ENCODE peak calls at places on chromosomes 13 and 19, in six cellular contexts. One of them, this sample, is unnamed.
A peak's percentile ranks its signal among the peaks of the same experiment; 100 is the strongest.

GRCh38 chr13:26017196-26017921 is 34.5 kb downstream of the SHISA2 start:
- DNase-seq in stimulated activated CD8-positive, alpha-beta memory T cell treated with anti-CD3 and anti-CD28 coated beads, Interleukin-15, amount 100 ng/mL, for 4 hours: no peak
- DNase-seq in activated naive CD8-positive, alpha-beta T cell treated with anti-CD3 and anti-CD28 coated beads, Interleukin-2, amount 50 U/mL, for 16 hours: no peak
- DNase-seq in activated naive CD4-positive, alpha-beta T cell: no peak
- DNase-seq in EL: no peak
- DNase-seq in T-helper 9 cell: no peak
- DNase-seq in this sample: no peak

GRCh38 chr13:99909836-99910619 is 61.5 kb downstream of the ZIC5 start:
- DNase-seq in stimulated activated CD8-positive, alpha-beta memory T cell treated with anti-CD3 and anti-CD28 coated beads, Interleukin-15, amount 100 ng/mL, for 4 hours: no peak
- DNase-seq in activated naive CD8-positive, alpha-beta T cell treated with anti-CD3 and anti-CD28 coated beads, Interleukin-2, amount 50 U/mL, for 16 hours: no peak
- DNase-seq in activated naive CD4-positive, alpha-beta T cell: no peak
- DNase-seq in EL: no peak
- DNase-seq in T-helper 9 cell: no peak
- DNase-seq in this sample: no peak

GRCh38 chr13:23321534-23322241 is 111.8 kb downstream of the SACS start:
- DNase-seq in stimulated activated CD8-positive, alpha-beta memory T cell treated with anti-CD3 and anti-CD28 coated beads, Interleukin-15, amount 100 ng/mL, for 4 hours: no peak
- DNase-seq in activated naive CD8-positive, alpha-beta T cell treated with anti-CD3 and anti-CD28 coated beads, Interleukin-2, amount 50 U/mL, for 16 hours: no peak
- DNase-seq in activated naive CD4-positive, alpha-beta T cell: no peak
- DNase-seq in EL: peak; percentile 96
- DNase-seq in T-helper 9 cell: no peak
- DNase-seq in this sample: peak; percentile 73

GRCh38 chr13:47672982-47673670 is 327.9 kb downstream of the SUCLA2 start:
- DNase-seq in stimulated activated CD8-positive, alpha-beta memory T cell treated with anti-CD3 and anti-CD28 coated beads, Interleukin-15, amount 100 ng/mL, for 4 hours: no peak
- DNase-seq in activated naive CD8-positive, alpha-beta T cell treated with anti-CD3 and anti-CD28 coated beads, Interleukin-2, amount 50 U/mL, for 16 hours: no peak
- DNase-seq in activated naive CD4-positive, alpha-beta T cell: no peak
- DNase-seq in EL: peak; percentile 87
- DNase-seq in T-helper 9 cell: no peak
- DNase-seq in this sample: peak; percentile 26

GRCh38 chr19:32581704-32582164 is 744 bp downstream of the PDCD5 start:
- DNase-seq in stimulated activated CD8-positive, alpha-beta memory T cell treated with anti-CD3 and anti-CD28 coated beads, Interleukin-15, amount 100 ng/mL, for 4 hours: no peak
- DNase-seq in activated naive CD8-positive, alpha-beta T cell treated with anti-CD3 and anti-CD28 coated beads, Interleukin-2, amount 50 U/mL, for 16 hours: no peak
- DNase-seq in activated naive CD4-positive, alpha-beta T cell: no peak
- DNase-seq in EL: peak; percentile 57
- DNase-seq in T-helper 9 cell: no peak
- DNase-seq in this sample: peak; percentile 46

GRCh38 chr19:38526430-38526829 is 91.3 kb downstream of the MAP4K1 start:
- DNase-seq in stimulated activated CD8-positive, alpha-beta memory T cell treated with anti-CD3 and anti-CD28 coated beads, Interleukin-15, amount 100 ng/mL, for 4 hours: no peak
- DNase-seq in activated naive CD8-positive, alpha-beta T cell treated with anti-CD3 and anti-CD28 coated beads, Interleukin-2, amount 50 U/mL, for 16 hours: no peak
- DNase-seq in activated naive CD4-positive, alpha-beta T cell: no peak
- DNase-seq in EL: no peak
- DNase-seq in T-helper 9 cell: no peak
- DNase-seq in this sample: no peak

GRCh38 chr13:45447050-45447661 is 17.6 kb upstream of the COG3 start:
- DNase-seq in stimulated activated CD8-positive, alpha-beta memory T cell treated with anti-CD3 and anti-CD28 coated beads, Interleukin-15, amount 100 ng/mL, for 4 hours: no peak
- DNase-seq in activated naive CD8-positive, alpha-beta T cell treated with anti-CD3 and anti-CD28 coated beads, Interleukin-2, amount 50 U/mL, for 16 hours: no peak
- DNase-seq in activated naive CD4-positive, alpha-beta T cell: no peak
- DNase-seq in EL: no peak
- DNase-seq in T-helper 9 cell: no peak
- DNase-seq in this sample: no peak

GRCh38 chr19:1237027-1237659 is 662 bp downstream of the CBARP start:
- DNase-seq in stimulated activated CD8-positive, alpha-beta memory T cell treated with anti-CD3 and anti-CD28 coated beads, Interleukin-15, amount 100 ng/mL, for 4 hours: no peak
- DNase-seq in activated naive CD8-positive, alpha-beta T cell treated with anti-CD3 and anti-CD28 coated beads, Interleukin-2, amount 50 U/mL, for 16 hours: no peak
- DNase-seq in activated naive CD4-positive, alpha-beta T cell: no peak
- DNase-seq in EL: no peak
- DNase-seq in T-helper 9 cell: no peak
- DNase-seq in this sample: peak; percentile 62

GRCh38 chr13:64078480-64078936 is 2662.9 kb upstream of the PCDH20 start:
- DNase-seq in stimulated activated CD8-positive, alpha-beta memory T cell treated with anti-CD3 and anti-CD28 coated beads, Interleukin-15, amount 100 ng/mL, for 4 hours: no peak
- DNase-seq in activated naive CD8-positive, alpha-beta T cell treated with anti-CD3 and anti-CD28 coated beads, Interleukin-2, amount 50 U/mL, for 16 hours: no peak
- DNase-seq in activated naive CD4-positive, alpha-beta T cell: no peak
- DNase-seq in EL: no peak
- DNase-seq in T-helper 9 cell: no peak
- DNase-seq in this sample: no peak

GRCh38 chr19:46776927-46777911 is 11.2 kb downstream of the SLC1A5 start:
- DNase-seq in stimulated activated CD8-positive, alpha-beta memory T cell treated with anti-CD3 and anti-CD28 coated beads, Interleukin-15, amount 100 ng/mL, for 4 hours: no peak
- DNase-seq in activated naive CD8-positive, alpha-beta T cell treated with anti-CD3 and anti-CD28 coated beads, Interleukin-2, amount 50 U/mL, for 16 hours: no peak
- DNase-seq in activated naive CD4-positive, alpha-beta T cell: no peak
- DNase-seq in EL: no peak
- DNase-seq in T-helper 9 cell: no peak
- DNase-seq in this sample: no peak

GRCh38 chr13:33547035-33547434 is 261.5 kb upstream of the STARD13 start:
- DNase-seq in stimulated activated CD8-positive, alpha-beta memory T cell treated with anti-CD3 and anti-CD28 coated beads, Interleukin-15, amount 100 ng/mL, for 4 hours: no peak
- DNase-seq in activated naive CD8-positive, alpha-beta T cell treated with anti-CD3 and anti-CD28 coated beads, Interleukin-2, amount 50 U/mL, for 16 hours: no peak
- DNase-seq in activated naive CD4-positive, alpha-beta T cell: no peak
- DNase-seq in EL: no peak
- DNase-seq in T-helper 9 cell: no peak
- DNase-seq in this sample: no peak

GRCh38 chr19:10408511-10409291 is 5.4 kb upstream of the CDC37 start:
- DNase-seq in stimulated activated CD8-positive, alpha-beta memory T cell treated with anti-CD3 and anti-CD28 coated beads, Interleukin-15, amount 100 ng/mL, for 4 hours: no peak
- DNase-seq in activated naive CD8-positive, alpha-beta T cell treated with anti-CD3 and anti-CD28 coated beads, Interleukin-2, amount 50 U/mL, for 16 hours: no peak
- DNase-seq in activated naive CD4-positive, alpha-beta T cell: no peak
- DNase-seq in EL: no peak
- DNase-seq in T-helper 9 cell: peak; percentile 36
- DNase-seq in this sample: no peak

GRCh38 chr19:10120538-10121198 is 969 bp upstream of the EIF3G start:
- DNase-seq in stimulated activated CD8-positive, alpha-beta memory T cell treated with anti-CD3 and anti-CD28 coated beads, Interleukin-15, amount 100 ng/mL, for 4 hours: no peak
- DNase-seq in activated naive CD8-positive, alpha-beta T cell treated with anti-CD3 and anti-CD28 coated beads, Interleukin-2, amount 50 U/mL, for 16 hours: no peak
- DNase-seq in activated naive CD4-positive, alpha-beta T cell: no peak
- DNase-seq in EL: peak; percentile 85
- DNase-seq in T-helper 9 cell: no peak
- DNase-seq in this sample: no peak

GRCh38 chr19:56976300-56976699 is 135.8 kb upstream of the PEG3 start:
- DNase-seq in stimulated activated CD8-positive, alpha-beta memory T cell treated with anti-CD3 and anti-CD28 coated beads, Interleukin-15, amount 100 ng/mL, for 4 hours: no peak
- DNase-seq in activated naive CD8-positive, alpha-beta T cell treated with anti-CD3 and anti-CD28 coated beads, Interleukin-2, amount 50 U/mL, for 16 hours: no peak
- DNase-seq in activated naive CD4-positive, alpha-beta T cell: no peak
- DNase-seq in EL: no peak
- DNase-seq in T-helper 9 cell: no peak
- DNase-seq in this sample: no peak

GRCh38 chr13:46893820-46894533 is 2.9 kb downstream of the HTR2A start:
- DNase-seq in stimulated activated CD8-positive, alpha-beta memory T cell treated with anti-CD3 and anti-CD28 coated beads, Interleukin-15, amount 100 ng/mL, for 4 hours: peak; percentile 16
- DNase-seq in activated naive CD8-positive, alpha-beta T cell treated with anti-CD3 and anti-CD28 coated beads, Interleukin-2, amount 50 U/mL, for 16 hours: peak; percentile 23
- DNase-seq in activated naive CD4-positive, alpha-beta T cell: peak; percentile 29
- DNase-seq in EL: peak; percentile 58
- DNase-seq in T-helper 9 cell: peak; percentile 33
- DNase-seq in this sample: peak; percentile 73

GRCh38 chr19:51325161-51325979 is 13.9 kb downstream of the IGLON5 start:
- DNase-seq in stimulated activated CD8-positive, alpha-beta memory T cell treated with anti-CD3 and anti-CD28 coated beads, Interleukin-15, amount 100 ng/mL, for 4 hours: no peak
- DNase-seq in activated naive CD8-positive, alpha-beta T cell treated with anti-CD3 and anti-CD28 coated beads, Interleukin-2, amount 50 U/mL, for 16 hours: no peak
- DNase-seq in activated naive CD4-positive, alpha-beta T cell: no peak
- DNase-seq in EL: no peak
- DNase-seq in T-helper 9 cell: no peak
- DNase-seq in this sample: no peak

GRCh38 chr19:44644391-44645016 is 794 bp downstream of the PVR start:
- DNase-seq in stimulated activated CD8-positive, alpha-beta memory T cell treated with anti-CD3 and anti-CD28 coated beads, Interleukin-15, amount 100 ng/mL, for 4 hours: no peak
- DNase-seq in activated naive CD8-positive, alpha-beta T cell treated with anti-CD3 and anti-CD28 coated beads, Interleukin-2, amount 50 U/mL, for 16 hours: no peak
- DNase-seq in activated naive CD4-positive, alpha-beta T cell: no peak
- DNase-seq in EL: peak; percentile 59
- DNase-seq in T-helper 9 cell: no peak
- DNase-seq in this sample: peak; percentile 37

GRCh38 chr19:13974073-13974472 is 21.8 kb downstream of the DCAF15 start:
- DNase-seq in stimulated activated CD8-positive, alpha-beta memory T cell treated with anti-CD3 and anti-CD28 coated beads, Interleukin-15, amount 100 ng/mL, for 4 hours: no peak
- DNase-seq in activated naive CD8-positive, alpha-beta T cell treated with anti-CD3 and anti-CD28 coated beads, Interleukin-2, amount 50 U/mL, for 16 hours: peak; percentile 41
- DNase-seq in activated naive CD4-positive, alpha-beta T cell: peak; percentile 32
- DNase-seq in EL: no peak
- DNase-seq in T-helper 9 cell: no peak
- DNase-seq in this sample: no peak

GRCh38 chr13:106567421-106568224 is at the start of gene ARGLU1:
- DNase-seq in stimulated activated CD8-positive, alpha-beta memory T cell treated with anti-CD3 and anti-CD28 coated beads, Interleukin-15, amount 100 ng/mL, for 4 hours: peak; percentile 89
- DNase-seq in activated naive CD8-positive, alpha-beta T cell treated with anti-CD3 and anti-CD28 coated beads, Interleukin-2, amount 50 U/mL, for 16 hours: peak; percentile 90
- DNase-seq in activated naive CD4-positive, alpha-beta T cell: peak; percentile 98
- DNase-seq in EL: peak; percentile 91
- DNase-seq in T-helper 9 cell: peak; percentile 95
- DNase-seq in this sample: peak; percentile 96

GRCh38 chr19:29876414-29876813 is 64.6 kb downstream of the CCNE1 start:
- DNase-seq in stimulated activated CD8-positive, alpha-beta memory T cell treated with anti-CD3 and anti-CD28 coated beads, Interleukin-15, amount 100 ng/mL, for 4 hours: no peak
- DNase-seq in activated naive CD8-positive, alpha-beta T cell treated with anti-CD3 and anti-CD28 coated beads, Interleukin-2, amount 50 U/mL, for 16 hours: no peak
- DNase-seq in activated naive CD4-positive, alpha-beta T cell: no peak
- DNase-seq in EL: no peak
- DNase-seq in T-helper 9 cell: no peak
- DNase-seq in this sample: no peak

GRCh38 chr19:42330521-42330835 is 5.0 kb downstream of the MEGF8 start:
- DNase-seq in stimulated activated CD8-positive, alpha-beta memory T cell treated with anti-CD3 and anti-CD28 coated beads, Interleukin-15, amount 100 ng/mL, for 4 hours: no peak
- DNase-seq in activated naive CD8-positive, alpha-beta T cell treated with anti-CD3 and anti-CD28 coated beads, Interleukin-2, amount 50 U/mL, for 16 hours: no peak
- DNase-seq in activated naive CD4-positive, alpha-beta T cell: no peak
- DNase-seq in EL: no peak
- DNase-seq in T-helper 9 cell: no peak
- DNase-seq in this sample: no peak

GRCh38 chr13:108214511-108215383 is 589 bp downstream of the LIG4 start:
- DNase-seq in stimulated activated CD8-positive, alpha-beta memory T cell treated with anti-CD3 and anti-CD28 coated beads, Interleukin-15, amount 100 ng/mL, for 4 hours: no peak
- DNase-seq in activated naive CD8-positive, alpha-beta T cell treated with anti-CD3 and anti-CD28 coated beads, Interleukin-2, amount 50 U/mL, for 16 hours: no peak
- DNase-seq in activated naive CD4-positive, alpha-beta T cell: no peak
- DNase-seq in EL: no peak
- DNase-seq in T-helper 9 cell: no peak
- DNase-seq in this sample: peak; percentile 22

GRCh38 chr13:100234006-100234405 is 145.1 kb downstream of the PCCA start:
- DNase-seq in stimulated activated CD8-positive, alpha-beta memory T cell treated with anti-CD3 and anti-CD28 coated beads, Interleukin-15, amount 100 ng/mL, for 4 hours: no peak
- DNase-seq in activated naive CD8-positive, alpha-beta T cell treated with anti-CD3 and anti-CD28 coated beads, Interleukin-2, amount 50 U/mL, for 16 hours: no peak
- DNase-seq in activated naive CD4-positive, alpha-beta T cell: no peak
- DNase-seq in EL: no peak
- DNase-seq in T-helper 9 cell: no peak
- DNase-seq in this sample: no peak

GRCh38 chr13:98372886-98373285 is 195.8 kb upstream of the RNF113B start:
- DNase-seq in stimulated activated CD8-positive, alpha-beta memory T cell treated with anti-CD3 and anti-CD28 coated beads, Interleukin-15, amount 100 ng/mL, for 4 hours: no peak
- DNase-seq in activated naive CD8-positive, alpha-beta T cell treated with anti-CD3 and anti-CD28 coated beads, Interleukin-2, amount 50 U/mL, for 16 hours: no peak
- DNase-seq in activated naive CD4-positive, alpha-beta T cell: no peak
- DNase-seq in EL: no peak
- DNase-seq in T-helper 9 cell: no peak
- DNase-seq in this sample: no peak

GRCh38 chr13:110173247-110173818 is 133.6 kb downstream of the COL4A1 start:
- DNase-seq in stimulated activated CD8-positive, alpha-beta memory T cell treated with anti-CD3 and anti-CD28 coated beads, Interleukin-15, amount 100 ng/mL, for 4 hours: no peak
- DNase-seq in activated naive CD8-positive, alpha-beta T cell treated with anti-CD3 and anti-CD28 coated beads, Interleukin-2, amount 50 U/mL, for 16 hours: no peak
- DNase-seq in activated naive CD4-positive, alpha-beta T cell: no peak
- DNase-seq in EL: no peak
- DNase-seq in T-helper 9 cell: no peak
- DNase-seq in this sample: no peak

GRCh38 chr13:41193919-41194824 is at the start of gene KBTBD7:
- DNase-seq in stimulated activated CD8-positive, alpha-beta memory T cell treated with anti-CD3 and anti-CD28 coated beads, Interleukin-15, amount 100 ng/mL, for 4 hours: peak; percentile 90
- DNase-seq in activated naive CD8-positive, alpha-beta T cell treated with anti-CD3 and anti-CD28 coated beads, Interleukin-2, amount 50 U/mL, for 16 hours: peak; percentile 88
- DNase-seq in activated naive CD4-positive, alpha-beta T cell: peak; percentile 72
- DNase-seq in EL: peak; percentile 99
- DNase-seq in T-helper 9 cell: peak; percentile 80
- DNase-seq in this sample: peak; percentile 97

GRCh38 chr19:35911790-35912189 is 3.7 kb upstream of the TYROBP start:
- DNase-seq in stimulated activated CD8-positive, alpha-beta memory T cell treated with anti-CD3 and anti-CD28 coated beads, Interleukin-15, amount 100 ng/mL, for 4 hours: no peak
- DNase-seq in activated naive CD8-positive, alpha-beta T cell treated with anti-CD3 and anti-CD28 coated beads, Interleukin-2, amount 50 U/mL, for 16 hours: no peak
- DNase-seq in activated naive CD4-positive, alpha-beta T cell: no peak
- DNase-seq in EL: no peak
- DNase-seq in T-helper 9 cell: no peak
- DNase-seq in this sample: no peak

GRCh38 chr19:38221919-38222828 is 1.8 kb downstream of the DPF1 start:
- DNase-seq in stimulated activated CD8-positive, alpha-beta memory T cell treated with anti-CD3 and anti-CD28 coated beads, Interleukin-15, amount 100 ng/mL, for 4 hours: no peak
- DNase-seq in activated naive CD8-positive, alpha-beta T cell treated with anti-CD3 and anti-CD28 coated beads, Interleukin-2, amount 50 U/mL, for 16 hours: no peak
- DNase-seq in activated naive CD4-positive, alpha-beta T cell: no peak
- DNase-seq in EL: no peak
- DNase-seq in T-helper 9 cell: no peak
- DNase-seq in this sample: no peak

GRCh38 chr19:39126593-39127187 is 1.1 kb downstream of the PAK4 start:
- DNase-seq in stimulated activated CD8-positive, alpha-beta memory T cell treated with anti-CD3 and anti-CD28 coated beads, Interleukin-15, amount 100 ng/mL, for 4 hours: no peak
- DNase-seq in activated naive CD8-positive, alpha-beta T cell treated with anti-CD3 and anti-CD28 coated beads, Interleukin-2, amount 50 U/mL, for 16 hours: no peak
- DNase-seq in activated naive CD4-positive, alpha-beta T cell: no peak
- DNase-seq in EL: peak; percentile 21
- DNase-seq in T-helper 9 cell: no peak
- DNase-seq in this sample: no peak

GRCh38 chr19:14474827-14475226 is 327 bp downstream of the PTGER1 start:
- DNase-seq in stimulated activated CD8-positive, alpha-beta memory T cell treated with anti-CD3 and anti-CD28 coated beads, Interleukin-15, amount 100 ng/mL, for 4 hours: no peak
- DNase-seq in activated naive CD8-positive, alpha-beta T cell treated with anti-CD3 and anti-CD28 coated beads, Interleukin-2, amount 50 U/mL, for 16 hours: no peak
- DNase-seq in activated naive CD4-positive, alpha-beta T cell: no peak
- DNase-seq in EL: no peak
- DNase-seq in T-helper 9 cell: no peak
- DNase-seq in this sample: no peak